ENCODE peak calls at places on chromosomes 7 and 10, in nine cellular contexts. Q is foreskin fibroblast; K is effector CD4-positive, alpha-beta T cell; V is GM23338; S is prostate gland; I is activated T-helper 9 cell treated with anti-CD3 and anti-CD28 coated beads, Interleukin-2, amount 50 U/mL, for 16 hours; N is posterior cingulate gyrus; U is HFFc6; W is uterus. X is an unnamed sample.
A peak's percentile ranks its signal among the peaks of the same experiment; 100 is the strongest.

GRCh38 chr10:132403511-132404168 is 6.6 kb downstream of the PWWP2B start:
- DNase-seq in Q (no peak), V (no peak), S (no peak), U (no peak), W (no peak), N (no peak), K (no peak), I (no peak), X (no peak)

GRCh38 chr10:28367865-28368541 is 65.1 kb upstream of the MPP7 start:
- DNase-seq in I (peak; percentile 16), W (no peak), V (no peak), K (peak; percentile 49), S (no peak), Q (peak; percentile 16), N (no peak), U (no peak), X (peak; percentile 35)

GRCh38 chr7:26040085-26040484 is 111.9 kb upstream of the NFE2L3 start:
- DNase-seq in N (no peak), W (no peak), S (no peak), V (no peak), K (no peak), I (no peak), U (no peak), Q (no peak), X (no peak)

GRCh38 chr7:138864667-138865066 is 66.7 kb upstream of the ATP6V0A4 start:
- DNase-seq in K (no peak), V (no peak), I (no peak), S (no peak), N (no peak), U (peak; percentile 87), W (no peak), Q (peak; percentile 86), X (no peak)

GRCh38 chr7:152076940-152077933 is 51.8 kb downstream of the GALNT11 start:
- DNase-seq in U (no peak), N (no peak), W (no peak), I (no peak), Q (peak; percentile 6), K (no peak), S (no peak), V (no peak), X (no peak)

GRCh38 chr10:125003146-125003900 is 61.4 kb downstream of the ZRANB1 start:
- DNase-seq in I (no peak), U (no peak), W (peak; percentile 17), Q (no peak), V (no peak), K (no peak), S (no peak), N (peak; percentile 5), X (no peak)

GRCh38 chr10:123150986-123151738 is 3.0 kb upstream of the BUB3 start:
- DNase-seq in V (peak; percentile 89), K (no peak), S (no peak), I (no peak), U (no peak), W (no peak), Q (peak; percentile 56), N (no peak), X (no peak)

GRCh38 chr10:78947226-78947625 is 121.5 kb upstream of the ZMIZ1 start:
- DNase-seq in Q (no peak), W (no peak), N (no peak), S (no peak), I (no peak), U (no peak), V (no peak), K (no peak), X (no peak)

GRCh38 chr7:27361522-27361921 is 118.9 kb downstream of the EVX1 start:
- DNase-seq in V (no peak), N (no peak), S (peak; percentile 42), I (no peak), Q (no peak), U (no peak), W (no peak), K (no peak), X (no peak)

GRCh38 chr7:158541330-158542010 is 46.2 kb downstream of the PTPRN2 start:
- DNase-seq in I (no peak), V (no peak), S (no peak), U (no peak), W (no peak), K (no peak), N (peak; percentile 61), Q (no peak), X (no peak)

GRCh38 chr7:134351424-134351823 is 34.7 kb upstream of the SLC35B4 start:
- DNase-seq in W (no peak), S (no peak), K (no peak), Q (no peak), N (peak; percentile 44), I (no peak), U (no peak), V (no peak), X (no peak)

GRCh38 chr7:96838481-96838880 is 128.8 kb upstream of the SEM1 start:
- DNase-seq in U (no peak), V (no peak), S (no peak), N (no peak), K (no peak), Q (no peak), W (no peak), I (no peak), X (no peak)

GRCh38 chr10:114233432-114233831 is 5.6 kb upstream of the VWA2 start:
- DNase-seq in S (no peak), N (no peak), Q (no peak), V (no peak), U (no peak), W (no peak), K (no peak), I (no peak), X (no peak)

GRCh38 chr10:81984428-81984827 is 109.4 kb downstream of the NRG3 start:
- DNase-seq in I (no peak), V (no peak), W (no peak), Q (no peak), U (no peak), S (no peak), N (no peak), K (no peak), X (no peak)

GRCh38 chr10:547591-548081 is 141.8 kb downstream of the DIP2C start:
- DNase-seq in Q (no peak), U (no peak), S (no peak), V (no peak), I (no peak), N (no peak), K (no peak), W (no peak), X (no peak)

GRCh38 chr7:158070222-158070920 is 517.3 kb downstream of the PTPRN2 start:
- DNase-seq in W (no peak), U (no peak), V (no peak), K (no peak), N (no peak), S (no peak), Q (no peak), I (no peak), X (no peak)

GRCh38 chr10:124180947-124181549 is 87.7 kb upstream of the CHST15 start:
- DNase-seq in S (no peak), U (no peak), Q (peak; percentile 25), N (no peak), W (no peak), V (no peak), I (no peak), K (no peak), X (no peak)

GRCh38 chr10:127964644-127965043 is 57.7 kb downstream of the PTPRE start:
- DNase-seq in N (no peak), K (no peak), U (no peak), S (no peak), Q (no peak), I (no peak), W (no peak), V (no peak), X (no peak)

GRCh38 chr7:72805526-72806494 is 22.2 kb downstream of the TYW1B start:
- DNase-seq in Q (peak; percentile 41), K (no peak), N (peak; percentile 18), V (no peak), S (no peak), U (peak; percentile 78), W (no peak), I (no peak), X (no peak)